ENCODE peak calls at places on chromosomes 3 and 15, in ten cellular contexts. G, C, J, L, I, N, Z, U, X and V are unnamed samples.

GRCh38 chr3:187807086-187807862 is 62.0 kb upstream of the BCL6 start:
- DNase-seq in G (no peak), C (no peak), J (peak; percentile 70), L (no peak), I (no peak), N (no peak), Z (no peak), U (no peak), X (no peak), V (no peak)

GRCh38 chr15:70361106-70361505 is 263.4 kb upstream of the TLE3 start:
- DNase-seq in G (no peak), C (no peak), J (no peak), L (no peak), I (no peak), N (no peak), Z (no peak), U (no peak), X (no peak), V (no peak)

GRCh38 chr3:181176610-181177009 is 187.1 kb upstream of the DNAJC19 start:
- DNase-seq in G (peak; percentile 14), C (no peak), J (peak; percentile 1), L (peak; percentile 63), I (peak; percentile 54), N (no peak), Z (peak; percentile 34), U (peak; percentile 58), X (peak; percentile 76), V (peak; percentile 38)

GRCh38 chr3:20772869-20773268 is 586.9 kb upstream of the SGO1 start:
- DNase-seq in G (no peak), C (no peak), J (no peak), L (no peak), I (no peak), N (no peak), Z (no peak), U (no peak), X (no peak), V (no peak)

GRCh38 chr15:70098170-70098460 is 398 bp upstream of the TLE3 start:
- DNase-seq in G (no peak), C (no peak), J (no peak), L (no peak), I (no peak), N (no peak), Z (no peak), U (no peak), X (no peak), V (no peak)

GRCh38 chr3:194396897-194397756 is 1.9 kb downstream of the GP5 start:
- DNase-seq in G (no peak), C (no peak), J (no peak), L (no peak), I (no peak), N (no peak), Z (no peak), U (no peak), X (no peak), V (peak; percentile 94)

GRCh38 chr15:89662893-89663673 is 7.8 kb upstream of the KIF7 start:
- DNase-seq in G (no peak), C (peak; percentile 83), J (peak; percentile 80), L (peak; percentile 84), I (peak; percentile 47), N (peak; percentile 56), Z (peak; percentile 57), U (no peak), X (no peak), V (no peak)

GRCh38 chr3:72177075-72178050 is 392.4 kb upstream of the PROK2 start:
- DNase-seq in G (peak; percentile 64), C (no peak), J (no peak), L (peak; percentile 70), I (peak; percentile 65), N (peak; percentile 68), Z (peak; percentile 56), U (peak; percentile 63), X (no peak), V (no peak)

GRCh38 chr3:193894121-193894863 is 241.7 kb upstream of the HES1 start:
- DNase-seq in G (no peak), C (no peak), J (no peak), L (peak; percentile 45), I (peak; percentile 73), N (peak; percentile 29), Z (peak; percentile 42), U (no peak), X (no peak), V (no peak)

GRCh38 chr3:188404701-188405100 is 250.7 kb downstream of the LPP start:
- DNase-seq in G (no peak), C (no peak), J (no peak), L (no peak), I (no peak), N (no peak), Z (no peak), U (no peak), X (no peak), V (no peak)

GRCh38 chr3:125461896-125462295 is 58.1 kb downstream of the SNX4 start:
- DNase-seq in G (no peak), C (no peak), J (no peak), L (no peak), I (no peak), N (no peak), Z (no peak), U (no peak), X (no peak), V (no peak)

DNA sequence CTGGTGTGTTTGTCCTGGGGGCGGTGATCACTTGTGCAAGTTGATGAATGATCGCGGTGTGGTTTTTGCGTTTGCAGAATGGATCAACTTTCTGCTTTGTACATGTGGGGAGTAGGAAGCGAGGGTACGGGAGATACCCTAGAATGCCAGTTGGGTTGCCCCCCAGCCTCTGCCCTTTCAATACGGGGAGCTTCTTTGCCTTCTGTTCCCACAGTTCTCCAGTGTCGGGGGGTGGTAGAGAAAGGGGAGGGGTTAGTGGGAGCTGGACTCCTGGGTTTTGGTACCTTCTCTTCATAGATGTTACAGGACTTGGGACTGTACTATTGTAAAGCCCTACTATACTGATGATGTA is 3.2 kb downstream of the BBX start:
- DNase-seq in G (peak; percentile 3), C (no peak), J (no peak), L (no peak), I (no peak), N (no peak), Z (no peak), U (no peak), X (no peak), V (no peak)
- H3K4me3 ChIP-seq in G (peak overlapping the region; percentile 89), C (peak overlapping the region; percentile 90), J (peak overlapping the region; percentile 87), L (peak overlapping the region; percentile 84), I (peak overlapping the region; percentile 91), N (peak overlapping the region; percentile 65), Z (peak overlapping the region; percentile 92), U (peak overlapping the region; percentile 71), X (peak overlapping the region; percentile 82), V (no peak overlapping the region)

GRCh38 chr3:57756528-57757401 is 656 bp downstream of the SLMAP start:
- DNase-seq in G (peak; percentile 60), C (no peak), J (no peak), L (peak; percentile 57), I (peak; percentile 67), N (peak; percentile 58), Z (peak; percentile 39), U (peak; percentile 39), X (peak; percentile 67), V (no peak)
- H3K4me3 ChIP-seq in G (peak overlapping the region; percentile 80), C (peak overlapping the region; percentile 98), J (peak overlapping the region; percentile 80), L (peak overlapping the region; percentile 86), I (peak overlapping the region; percentile 95), N (peak overlapping the region; percentile 96), Z (peak overlapping the region; percentile 66), U (peak overlapping the region; percentile 91), X (peak overlapping the region; percentile 77), V (peak overlapping the region; percentile 84)

DNA sequence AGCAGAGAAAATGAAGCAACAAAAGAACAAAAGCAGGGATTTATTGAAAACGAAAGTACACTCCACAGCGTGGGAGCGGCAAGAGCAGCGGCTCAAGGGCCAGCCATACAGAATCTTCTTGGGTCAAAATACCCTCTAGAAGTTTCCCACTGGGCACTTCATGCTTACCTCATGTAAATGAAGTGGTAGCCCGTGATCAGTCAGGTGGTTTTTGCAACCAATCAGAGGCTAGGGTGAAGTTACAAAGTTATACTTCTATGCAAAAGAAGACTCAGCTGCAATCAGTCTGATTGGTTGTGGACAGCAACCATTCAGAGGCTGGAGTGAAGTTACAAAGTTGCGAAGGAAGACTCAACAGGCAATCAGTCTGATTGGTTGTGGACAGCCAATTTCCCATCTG is 37.8 kb upstream of the TRH start:
- DNase-seq in G (no peak), C (no peak), J (peak; percentile 21), L (no peak), I (no peak), N (peak; percentile 59), Z (peak; percentile 17), U (peak; percentile 76), X (no peak), V (no peak)
- H3K4me3 ChIP-seq in G (no peak overlapping the region), C (peak overlapping the region; percentile 33), J (peak overlapping the region; percentile 21), L (peak overlapping the region; percentile 25), I (peak overlapping the region; percentile 43), N (peak overlapping the region; percentile 29), Z (no peak overlapping the region), U (peak overlapping the region; percentile 37), X (peak overlapping the region; percentile 70), V (no peak overlapping the region)

GRCh38 chr3:45165497-45166282 is 19.5 kb upstream of the CDCP1 start:
- DNase-seq in G (no peak), C (no peak), J (no peak), L (no peak), I (no peak), N (no peak), Z (no peak), U (no peak), X (no peak), V (no peak)

GRCh38 chr3:45168451-45168850 is 22.3 kb upstream of the CDCP1 start:
- DNase-seq in G (no peak), C (no peak), J (no peak), L (no peak), I (no peak), N (no peak), Z (no peak), U (no peak), X (no peak), V (no peak)

GRCh38 chr3:45170071-45170470 is 23.9 kb upstream of the CDCP1 start:
- DNase-seq in G (no peak), C (no peak), J (no peak), L (peak; percentile 67), I (no peak), N (no peak), Z (peak; percentile 41), U (no peak), X (no peak), V (no peak)

GRCh38 chr3:45166283-45166879 is 20.2 kb upstream of the CDCP1 start:
- DNase-seq in G (no peak), C (no peak), J (no peak), L (no peak), I (no peak), N (no peak), Z (no peak), U (no peak), X (no peak), V (no peak)

DNA sequence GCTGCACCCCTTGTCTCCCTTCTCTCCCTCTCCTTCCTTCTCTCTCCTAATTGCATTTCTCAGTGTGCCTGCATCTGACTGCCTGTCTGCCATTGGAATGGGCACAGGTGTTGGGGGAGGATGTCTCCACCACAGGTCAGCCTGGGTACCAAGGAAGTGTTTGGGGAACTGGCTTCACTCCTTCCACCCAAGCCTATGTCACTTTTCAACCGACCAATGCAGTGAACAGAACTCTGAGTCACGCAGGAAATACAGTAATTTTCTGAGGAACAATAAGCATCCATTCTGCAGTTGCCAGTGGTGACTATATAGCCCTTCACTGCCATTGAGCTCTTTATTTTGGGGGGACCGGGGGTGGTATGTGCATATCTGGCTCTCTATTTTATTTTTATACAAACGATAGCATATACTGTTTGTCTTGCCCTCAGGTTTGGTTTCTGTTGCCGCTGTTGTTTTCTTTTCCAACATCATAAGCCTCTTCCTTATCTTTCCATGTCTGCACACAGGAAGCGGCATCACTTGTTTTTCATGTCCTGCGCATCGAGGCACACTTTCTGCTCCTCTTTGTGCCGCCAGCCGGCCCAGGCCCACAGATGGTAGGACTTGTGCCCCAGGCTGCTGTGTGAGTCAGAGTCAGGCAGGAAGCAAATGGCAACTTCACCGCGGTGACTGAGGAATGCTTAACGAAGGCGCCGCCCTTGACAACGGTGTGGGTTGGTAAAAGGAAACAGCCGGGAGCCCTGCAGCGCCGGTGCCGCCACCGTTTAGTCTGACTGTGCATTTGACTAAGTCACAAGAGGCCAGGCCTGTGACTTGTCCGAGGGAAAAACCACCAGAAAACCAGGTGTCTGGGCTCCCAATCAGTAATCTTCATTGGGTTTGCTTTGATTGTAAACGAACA is 21.1 kb upstream of the CDCP1 start:
- DNase-seq in G (no peak), C (peak; percentile 91), J (peak; percentile 70), L (peak; percentile 78), I (peak; percentile 94), N (peak; percentile 59), Z (peak; percentile 76), U (peak; percentile 91), X (peak; percentile 96), V (peak; percentile 93)
- H3K4me3 ChIP-seq in G (no peak overlapping the region), C (no peak overlapping the region), J (no peak overlapping the region), L (no peak overlapping the region), I (peak overlapping the region; percentile 0), N (no peak overlapping the region), Z (no peak overlapping the region), U (no peak overlapping the region), X (no peak overlapping the region), V (peak overlapping the region; percentile 25)